ENCODE peak calls at places on chromosomes 5 and 9, in four cellular contexts. J, O, B and G are unnamed samples.

GRCh38 chr5:154587123-154587725 is 109.2 kb upstream of the HAND1 start:
- DNase-seq in B (no peak), J (no peak), O (no peak), G (no peak)

GRCh38 chr9:37433754-37434435 is 11.4 kb downstream of the GRHPR start:
- DNase-seq in J (no peak), B (no peak), O (no peak), G (no peak)

GRCh38 chr9:93252781-93253530 is 69.0 kb downstream of the WNK2 start:
- DNase-seq in O (peak), J (no peak), B (peak), G (no peak)

GRCh38 chr5:67908145-67908765 is 307.3 kb upstream of the PIK3R1 start:
- DNase-seq in O (no peak), J (peak), B (peak), G (no peak)

GRCh38 chr9:91533382-91533781 is 109.8 kb upstream of the NFIL3 start:
- DNase-seq in J (no peak), O (no peak), B (no peak), G (no peak)

GRCh38 chr5:164346785-164347630 is 841.6 kb downstream of the MAT2B start:
- DNase-seq in B (no peak), O (no peak), J (no peak), G (no peak)

GRCh38 chr5:65796269-65796668 is 74.3 kb downstream of the NLN start:
- DNase-seq in O (no peak), B (no peak), J (no peak), G (no peak)

GRCh38 chr5:39774597-39774996 is 349.8 kb upstream of the DAB2 start:
- DNase-seq in J (no peak), O (no peak), B (no peak), G (no peak)

GRCh38 chr9:132090771-132091170 is 11.1 kb upstream of the MED27 start:
- DNase-seq in B (no peak), O (no peak), J (no peak), G (no peak)

GRCh38 chr9:31355965-31356364 is 1028.5 kb upstream of the ACO1 start:
- DNase-seq in O (no peak), B (no peak), J (no peak), G (no peak)

GRCh38 chr9:96852676-96853075 is 1.6 kb downstream of the ZNF782 start:
- DNase-seq in B (no peak), J (no peak), O (no peak), G (no peak)

GRCh38 chr9:96854073-96854876 is at the start of gene ZNF782:
- DNase-seq in J (peak), O (peak), B (peak), G (peak)

GRCh38 chr9:96856363-96857286 is 2.3 kb upstream of the ZNF782 start:
- DNase-seq in O (peak), B (peak), J (peak), G (no peak)

GRCh38 chr9:96854877-96855273 is 561 bp upstream of the ZNF782 start:
- DNase-seq in J (no peak), O (no peak), B (no peak), G (no peak)

DNA sequence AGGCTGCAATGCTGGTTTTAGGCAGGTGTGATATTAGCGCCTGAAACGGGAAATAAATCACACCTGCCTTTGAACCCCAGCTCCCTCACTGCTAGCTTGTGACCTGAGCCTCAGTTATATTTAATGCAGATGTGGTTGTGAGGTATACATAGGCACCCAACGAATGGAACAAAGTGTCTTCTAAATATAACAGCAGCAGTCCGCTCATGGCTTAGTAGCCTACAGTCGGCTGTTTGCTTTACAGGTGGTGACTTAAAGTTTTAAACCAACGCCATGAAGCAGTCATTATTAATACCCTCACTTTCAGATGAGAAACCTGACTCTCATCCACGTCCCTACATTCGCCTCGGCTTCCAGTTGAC is 622 bp downstream of the ZNF782 start:
- DNase-seq in B (no peak), J (no peak), O (no peak), G (no peak)
- TF ChIP-seq CTCF in B (no peak), J (no peak), O (no peak), G (no peak)

DNA sequence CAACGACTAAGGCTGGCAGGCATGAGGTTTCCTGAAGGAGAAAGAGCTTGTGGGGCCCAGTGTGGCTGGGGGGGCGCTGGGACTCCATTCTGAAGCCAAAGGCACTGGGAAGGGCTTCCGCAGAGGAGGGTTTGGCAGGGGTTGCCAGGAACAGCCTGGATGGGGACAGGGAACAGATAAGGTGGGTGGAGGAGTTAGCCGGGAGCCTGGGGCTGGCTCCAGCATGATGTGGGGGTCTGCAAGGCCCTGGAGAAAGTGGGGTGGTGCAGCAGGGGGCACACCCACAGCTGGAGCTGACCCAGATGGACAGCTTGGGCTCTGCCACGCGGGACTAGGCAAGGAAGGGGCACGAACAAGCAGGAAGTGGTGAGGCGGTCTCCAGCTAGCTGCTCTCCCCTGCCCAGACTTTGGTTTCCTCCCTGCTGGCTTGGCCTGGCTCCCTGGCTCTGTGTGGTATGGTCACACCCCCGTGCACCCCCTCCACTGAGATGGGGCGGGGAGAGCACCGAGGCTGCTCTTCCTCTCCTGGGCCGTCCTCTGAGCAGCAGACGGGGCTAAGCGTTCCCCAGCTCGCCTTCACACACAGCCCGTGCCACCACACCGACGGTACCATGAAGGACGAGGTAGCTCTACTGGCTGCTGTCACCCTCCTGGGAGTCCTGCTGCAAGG is at the start of gene LTC4S:
- DNase-seq in B (peak), J (no peak), O (peak), G (no peak)
- H3K4me3 ChIP-seq in B (peak), J (no peak), O (peak), G (no peak)

GRCh38 chr5:127439544-127440096 is 77.8 kb upstream of the PRRC1 start:
- DNase-seq in B (no peak), O (no peak), J (no peak), G (no peak)

GRCh38 chr5:127440831-127441230 is 76.6 kb upstream of the PRRC1 start:
- DNase-seq in B (no peak), O (no peak), J (no peak), G (no peak)

GRCh38 chr5:127446626-127447025 is 70.8 kb upstream of the PRRC1 start:
- DNase-seq in O (no peak), J (no peak), B (no peak), G (no peak)

GRCh38 chr5:127447822-127448221 is 69.6 kb upstream of the PRRC1 start:
- DNase-seq in B (no peak), O (no peak), J (no peak), G (no peak)

DNA sequence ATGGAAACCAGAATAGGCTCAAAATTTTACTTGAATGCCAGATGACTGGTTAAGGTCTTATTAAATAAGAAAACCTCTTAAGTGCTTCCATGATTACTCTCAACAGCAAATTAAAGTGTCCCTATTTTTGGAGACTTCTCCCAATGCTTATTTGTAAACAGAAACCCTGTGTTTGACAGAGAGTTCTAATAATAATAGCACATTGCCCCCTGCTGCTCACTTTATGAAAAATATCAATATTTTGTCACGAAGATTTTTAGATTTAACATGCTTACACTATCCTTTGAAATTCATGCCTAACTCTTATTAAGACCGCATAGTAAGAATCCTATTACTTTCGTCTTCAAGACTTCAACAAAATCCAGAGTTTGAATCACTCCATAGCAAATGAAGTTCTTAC is 75.4 kb upstream of the PRRC1 start:
- DNase-seq in B (no peak), O (no peak), J (no peak), G (no peak)
- TF ChIP-seq CTCF in B (no peak), O (peak), J (peak), G (peak)

GRCh38 chr5:80249876-80250275 is 6.0 kb downstream of the SERINC5 start:
- DNase-seq in O (no peak), B (no peak), J (no peak), G (no peak)
- H3K4me3 ChIP-seq in O (no peak), B (no peak), J (no peak), G (no peak)

GRCh38 chr5:90474235-90475107 is at the start of the genes MBLAC2 and POLR3G:
- DNase-seq in O (peak), J (peak), B (peak), G (peak)
- TF ChIP-seq CTCF in O (peak), J (peak), B (peak), G (peak)

DNA sequence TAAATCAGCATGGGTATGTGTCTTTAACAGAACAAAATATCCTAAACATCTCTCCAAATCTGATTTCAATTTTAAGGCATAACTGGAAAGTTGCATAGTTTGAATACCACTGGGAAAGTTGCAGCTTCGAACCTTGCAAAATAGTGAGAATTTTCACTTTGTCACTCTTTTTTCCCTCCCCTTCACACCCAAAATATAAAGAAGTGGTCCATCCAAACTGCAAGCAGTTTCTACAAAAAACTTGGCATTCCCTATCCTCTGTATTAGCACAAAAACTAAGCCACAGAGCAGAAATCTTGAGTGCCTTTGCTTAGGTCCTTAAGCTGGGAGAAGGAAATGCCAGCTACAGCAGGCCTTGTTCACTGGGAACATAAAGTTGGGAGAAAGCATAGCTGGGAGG is 400.4 kb downstream of the EBF1 start:
- DNase-seq in O (no peak), B (no peak), J (no peak), G (no peak)
- H3K4me3 ChIP-seq in O (no peak), B (no peak), J (no peak), G (no peak)

GRCh38 chr9:34048730-34049629 is at the start of gene UBAP2:
- DNase-seq in B (peak), J (peak), O (peak), G (peak)
- TF ChIP-seq CTCF in B (no peak), J (no peak), O (no peak), G (no peak)

GRCh38 chr9:134056483-134057310 is 11.1 kb downstream of the BRD3 start:
- DNase-seq in B (peak), J (peak), O (peak), G (no peak)
- H3K4me3 ChIP-seq in B (no peak), J (no peak), O (peak), G (no peak)

DNA sequence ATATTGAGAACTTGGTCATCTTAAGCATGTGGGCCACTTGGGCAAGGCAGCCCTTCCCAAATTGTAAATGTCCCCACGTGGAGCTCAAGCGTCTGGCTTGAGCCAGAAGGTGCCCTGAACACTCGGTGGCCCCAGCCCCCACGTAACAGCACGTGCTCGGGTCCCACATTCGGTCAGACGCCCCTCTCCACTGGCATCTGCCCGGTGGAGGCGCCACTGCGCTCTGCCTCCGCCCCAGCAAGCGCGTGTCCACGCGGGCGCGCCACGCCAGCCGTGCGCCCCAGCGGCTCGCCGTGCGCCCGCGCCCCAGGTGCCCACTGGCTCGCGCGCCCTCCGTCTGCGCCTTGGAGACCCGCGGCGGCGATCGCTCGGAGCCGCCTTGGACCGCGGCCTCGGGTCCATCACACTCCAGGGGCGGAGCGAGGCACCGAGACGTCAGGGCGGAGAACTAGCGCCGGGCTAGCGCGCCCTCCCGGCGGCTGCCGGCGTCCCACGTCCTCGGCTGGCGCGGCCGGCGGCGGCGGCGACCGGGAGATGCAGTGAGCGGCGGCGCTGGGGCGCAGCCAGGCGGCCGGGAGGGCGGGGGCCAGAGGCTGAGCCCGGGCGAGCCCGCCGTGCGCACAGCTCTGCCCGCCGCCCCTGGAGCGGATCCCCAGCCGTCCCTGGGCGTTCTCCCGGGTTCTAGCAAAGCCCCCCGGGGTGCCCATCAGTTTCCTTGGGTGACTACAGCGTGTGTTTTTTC is at the start of gene PALM2AKAP2:
- DNase-seq in B (peak), J (no peak), O (peak), G (no peak)
- TF ChIP-seq CTCF in B (no peak), J (no peak), O (peak), G (peak)

GRCh38 chr5:107668154-107668932 is 2.4 kb downstream of the EFNA5 start:
- DNase-seq in J (no peak), B (no peak), O (no peak), G (no peak)
- H3K4me3 ChIP-seq in J (peak), B (no peak), O (no peak), G (peak)